ENCODE peak calls at places on chromosomes 7 and 10, in nine cellular contexts. U is adrenal gland; W is cardiac muscle cell; X is heart left ventricle; Y is spleen; D is psoas muscle; K is testis; L is gastrocnemius medialis; H is naive thymus-derived CD4-positive, alpha-beta T cell. P is an unnamed sample. For H3K9me3 and H3K4me1, the result is how much of the 10 kb centered on the place peaks cover.

GRCh38 chr10:4509405-4509804 is 316.6 kb upstream of the AKR1E2 start:
- DNase-seq in H (no peak), D (no peak), X (no peak), Y (no peak), L (no peak), W (no peak), U (no peak), K (no peak), P (no peak)

GRCh38 chr7:31500656-31501055 is 13.2 kb upstream of the ITPRID1 start:
- DNase-seq in H (no peak), W (no peak), K (no peak), D (no peak), X (no peak), L (no peak), U (no peak), Y (no peak), P (no peak)

GRCh38 chr10:114821915-114822770 is 563 bp downstream of the FHIP2A start:
- DNase-seq in K (peak), U (peak), W (peak), D (peak), Y (peak), H (peak), X (peak), L (peak), P (peak)

GRCh38 chr10:7409045-7409731 is 1.6 kb downstream of the SFMBT2 start:
- DNase-seq in W (peak), H (peak), X (peak), Y (peak), K (peak), D (peak), U (peak), L (no peak), P (peak)

GRCh38 chr7:77244222-77244934 is 44.8 kb upstream of the FGL2 start:
- DNase-seq in U (no peak), L (no peak), X (no peak), H (no peak), Y (no peak), K (no peak), D (no peak), W (no peak), P (no peak)

GRCh38 chr10:29317027-29317420 is 28.2 kb downstream of the LYZL1 start:
- DNase-seq in H (no peak), Y (no peak), W (peak), U (no peak), L (no peak), D (no peak), K (no peak), X (no peak), P (no peak)

GRCh38 chr7:6588566-6588965 is 1.3 kb upstream of the INTS15 start:
- DNase-seq in X (no peak), K (no peak), D (no peak), U (no peak), H (no peak), Y (no peak), W (no peak), L (no peak), P (no peak)

GRCh38 chr10:75293456-75293840 is 57.7 kb upstream of the COMTD1 start:
- DNase-seq in W (peak), U (no peak), K (no peak), D (no peak), X (no peak), L (no peak), Y (no peak), H (no peak), P (no peak)

GRCh38 chr7:98452791-98453190 is 51.9 kb upstream of the BAIAP2L1 start:
- DNase-seq in Y (no peak), K (no peak), W (no peak), X (no peak), U (no peak), D (no peak), L (no peak), H (no peak), P (no peak)

GRCh38 chr7:1536768-1537630 is 6.5 kb downstream of the MAFK start:
- DNase-seq in K (peak), L (peak), Y (peak), X (peak), U (peak), H (no peak), D (peak), W (peak), P (peak)

GRCh38 chr10:24344279-24344678 is 135.3 kb downstream of the KIAA1217 start:
- DNase-seq in U (no peak), X (no peak), H (no peak), K (no peak), L (no peak), D (no peak), W (peak), Y (no peak), P (no peak)

GRCh38 chr10:80542053-80542452 is 4.4 kb downstream of the SH2D4B start:
- DNase-seq in K (no peak), D (no peak), Y (no peak), X (no peak), L (no peak), U (no peak), W (peak), H (no peak), P (no peak)

GRCh38 chr10:17201165-17202013 is at the start of gene TRDMT1:
- DNase-seq in U (peak), Y (peak), X (peak), D (peak), K (peak), L (peak), W (peak), H (peak), P (peak)

GRCh38 chr10:53052765-53053164 is 280.2 kb upstream of the MBL2 start:
- DNase-seq in W (no peak), H (no peak), Y (no peak), K (no peak), U (no peak), X (no peak), D (no peak), L (no peak), P (no peak)

GRCh38 chr7:122896509-122896908 is 10.2 kb upstream of the CADPS2 start:
- DNase-seq in U (no peak), D (no peak), Y (no peak), L (no peak), X (no peak), W (no peak), K (no peak), H (no peak), P (no peak)

GRCh38 chr10:14571866-14572507 is 202.7 kb downstream of the FAM107B start:
- DNase-seq in W (peak), H (peak), X (no peak), D (no peak), K (peak), Y (peak), L (no peak), U (peak), P (no peak)

DNA sequence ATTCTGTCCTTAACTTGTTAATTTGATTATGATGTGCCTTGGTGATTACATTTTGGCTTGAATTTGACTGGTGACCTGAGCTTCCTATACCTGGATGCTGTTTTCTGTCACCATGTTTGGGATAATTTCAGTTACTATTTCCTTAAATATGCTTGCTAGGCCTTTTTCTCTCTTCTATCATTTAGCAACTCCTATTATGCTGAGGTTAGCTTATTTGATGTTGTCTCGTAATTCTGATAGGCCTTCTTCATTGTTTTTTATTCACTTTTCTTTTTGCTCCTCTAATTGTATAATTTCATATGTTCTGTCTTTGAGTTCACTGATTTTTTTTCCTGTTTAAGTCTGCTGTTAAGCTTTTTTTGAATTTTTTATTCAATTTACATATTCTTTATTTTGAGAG is 184.9 kb downstream of the ITGB1 start:
- DNase-seq in Y (no peak), U (no peak), D (no peak), X (no peak), W (no peak), H (no peak), L (no peak), K (no peak), P (no peak)
- H3K9me3 ChIP-seq in Y (half or more), U (under half), D (under half), X (half or more), W (under half), H (under half), L (under half), K (under half), P (under half)

DNA sequence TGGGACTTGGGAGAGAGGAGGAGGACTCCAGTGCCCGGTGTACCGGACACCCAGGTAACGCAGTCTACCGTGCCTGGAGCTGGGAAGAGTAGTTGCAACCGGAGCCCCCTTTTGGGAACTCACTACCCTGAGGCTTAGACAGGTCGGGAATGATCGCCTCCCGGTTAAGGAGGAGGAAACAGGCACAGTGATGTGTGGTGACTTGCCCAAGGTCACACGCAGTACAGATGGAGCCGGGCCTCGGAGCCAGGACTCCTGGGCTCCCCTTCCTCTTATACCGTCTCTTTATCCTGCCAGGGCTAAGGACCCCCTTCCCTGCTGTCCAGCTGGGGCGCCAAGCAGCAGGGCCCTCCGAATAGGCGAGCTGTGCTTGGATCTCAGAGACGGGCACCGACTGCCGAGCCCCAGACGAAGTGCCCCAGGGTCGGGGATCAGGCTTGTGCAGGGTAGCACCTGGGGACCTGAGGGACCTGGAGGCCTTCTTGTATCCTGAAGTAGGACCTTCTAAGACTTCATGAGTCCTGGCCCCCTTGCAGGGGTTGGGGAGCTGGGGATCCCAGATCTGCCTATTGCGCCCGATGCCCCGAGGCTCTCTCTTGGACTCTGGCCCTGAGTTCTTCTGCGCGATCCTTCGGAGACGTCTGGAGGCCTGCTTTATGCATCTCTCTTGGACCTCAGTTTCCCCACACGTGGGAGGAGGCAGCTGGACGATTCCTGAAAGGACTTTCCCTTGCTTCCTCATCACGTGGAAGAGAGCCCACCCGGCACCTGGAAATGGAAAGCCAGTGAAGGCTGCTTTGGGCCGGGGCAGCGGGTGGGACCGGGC is 767 bp upstream of the CYP26A1 start:
- DNase-seq in W (no peak), D (no peak), H (no peak), L (no peak), K (no peak), X (no peak), U (no peak), Y (no peak), P (no peak)
- H3K4me3 ChIP-seq in W (peak), D (peak), H (no peak), L (peak), K (peak), X (peak), U (no peak), Y (peak), P (no peak)

DNA sequence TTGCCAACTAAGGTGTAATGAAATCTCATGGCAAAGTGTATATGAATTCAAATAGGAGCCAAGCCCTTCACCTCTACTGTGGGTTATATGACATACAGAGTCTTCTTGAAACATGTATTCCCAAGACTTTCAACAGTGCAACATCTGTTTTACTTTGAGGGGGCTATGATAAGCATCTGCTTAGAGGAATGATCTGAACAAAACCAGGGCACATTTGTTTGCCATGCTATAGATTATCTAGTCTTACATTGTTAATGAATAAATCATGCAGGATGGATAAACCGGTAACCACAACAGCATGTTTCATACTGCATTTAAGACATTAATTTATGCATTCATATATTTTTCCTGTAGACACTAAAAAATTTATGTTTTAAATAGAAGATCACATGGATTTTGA is 1021.9 kb downstream of the LRMDA start:
- DNase-seq in Y (no peak), K (no peak), L (no peak), U (no peak), X (no peak), H (no peak), W (no peak), D (no peak), P (no peak)
- H3K4me1 ChIP-seq in Y (under half), K (under half), L (under half), U (under half), X (under half), H (under half), W (under half), D (under half), P (under half)

DNA sequence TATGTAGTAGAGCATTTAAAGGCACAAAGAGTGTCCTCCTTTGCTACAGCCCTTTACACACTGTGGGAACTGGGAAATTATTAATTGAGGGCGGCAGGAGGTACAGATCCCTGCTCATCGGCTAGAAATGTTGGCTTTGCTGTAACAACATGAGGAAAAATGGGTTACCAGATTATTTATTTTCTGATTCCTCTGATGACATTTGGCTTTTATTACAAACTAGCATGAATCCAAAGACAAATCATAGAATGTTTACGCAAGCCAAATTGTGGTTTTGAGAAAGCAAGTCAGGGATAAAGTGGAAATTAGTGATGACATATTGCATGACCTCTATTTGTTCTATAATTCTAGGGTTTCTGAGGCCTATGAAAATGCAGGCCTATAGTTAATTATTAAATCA is 126.1 kb upstream of the TMEM196 start:
- DNase-seq in U (no peak), D (no peak), H (no peak), X (no peak), K (no peak), L (no peak), W (peak), Y (no peak), P (no peak)
- H3K9me3 ChIP-seq in U (under half), D (under half), H (under half), X (under half), K (under half), L (under half), W (under half), Y (under half), P (under half)

DNA sequence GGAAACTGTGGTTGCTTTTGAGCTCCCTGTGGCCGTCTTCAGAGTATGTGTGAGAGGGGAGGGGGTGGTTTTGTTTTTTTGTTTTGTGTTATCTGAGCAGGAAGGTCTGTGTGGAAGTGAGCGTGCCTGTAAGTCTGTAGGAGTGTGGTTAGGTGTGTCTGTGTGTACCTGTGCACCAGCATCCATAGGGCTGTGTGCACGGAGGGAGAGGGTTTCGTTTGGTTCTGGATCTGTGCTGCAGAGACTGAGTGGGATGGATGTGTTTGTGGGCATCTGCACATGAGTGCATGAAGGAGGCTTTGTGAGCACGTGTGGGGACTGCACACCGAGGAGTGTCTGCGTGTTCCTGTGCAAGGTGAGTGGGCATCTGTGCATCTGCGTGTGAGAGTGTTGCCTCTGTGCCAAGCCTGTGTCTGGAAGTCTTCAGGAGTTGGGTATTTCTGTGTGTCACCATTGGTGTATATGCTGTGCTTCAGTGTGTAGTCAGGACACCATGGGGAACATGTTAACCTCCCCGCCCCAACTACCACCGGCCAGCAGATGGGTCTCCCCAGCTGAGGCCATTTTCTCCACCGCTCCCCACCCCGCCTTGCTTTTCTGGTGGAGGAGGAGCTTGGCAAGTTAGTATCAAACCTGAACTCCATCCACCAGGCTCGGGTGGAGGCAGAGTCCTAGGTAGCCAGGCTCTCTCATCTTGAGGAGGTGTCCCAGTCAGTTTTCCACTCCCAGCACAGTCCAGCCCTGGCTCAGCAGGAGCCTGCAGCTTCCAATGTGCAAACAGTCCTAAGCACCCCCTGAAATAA is 7.1 kb upstream of the TLX1 start:
- DNase-seq in X (no peak), U (no peak), K (no peak), H (no peak), L (no peak), W (no peak), D (no peak), Y (no peak), P (no peak)
- H3K4me3 ChIP-seq in X (no peak), U (no peak), K (no peak), H (peak), L (peak), W (no peak), D (peak), Y (no peak), P (peak)

DNA sequence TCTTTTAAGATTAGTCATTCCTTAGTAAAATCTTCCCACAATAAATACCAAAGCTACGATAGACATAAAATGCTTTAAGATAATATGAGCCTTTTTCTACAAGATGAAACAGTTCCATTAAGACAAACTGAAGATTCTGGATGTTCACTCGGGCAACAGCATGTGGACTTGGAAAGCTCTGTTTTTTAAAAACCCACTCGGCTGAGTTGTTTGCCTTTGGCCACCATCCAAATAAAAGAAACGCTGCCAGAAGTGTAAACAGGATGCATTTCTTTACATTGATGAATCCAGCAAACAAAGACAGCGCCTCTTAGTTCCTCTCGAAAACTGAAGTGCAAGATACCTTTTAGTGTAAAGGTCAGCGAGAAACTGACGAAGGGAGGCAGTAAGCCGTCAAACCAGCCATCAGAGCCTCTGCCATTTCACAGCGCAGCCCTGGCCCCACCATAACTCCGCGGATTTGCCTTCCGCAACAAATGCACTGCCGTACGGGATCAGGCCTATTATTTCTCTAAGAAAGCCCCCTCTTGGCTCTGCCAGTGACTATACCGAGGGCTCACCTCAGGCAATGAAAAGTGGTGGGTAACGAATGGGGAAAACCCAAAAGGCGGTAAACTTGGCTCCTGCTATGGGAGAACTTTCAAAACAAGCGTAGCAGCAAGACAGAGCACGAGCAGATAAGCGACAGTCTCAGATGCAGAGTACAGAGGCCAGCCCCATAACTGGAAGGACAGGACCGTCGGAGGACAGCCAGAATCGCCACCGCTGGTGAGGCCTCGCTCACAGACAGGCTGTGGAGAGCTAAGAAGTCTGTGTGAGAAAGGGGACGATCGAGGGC is 41.4 kb downstream of the GNA12 start:
- DNase-seq in X (peak), H (no peak), Y (peak), W (peak), D (no peak), U (no peak), L (no peak), K (no peak), P (no peak)
- H3K4me1 ChIP-seq in X (under half), H (under half), Y (under half), W (under half), D (under half), U (under half), L (under half), K (under half), P (under half)

GRCh38 chr7:157541295-157541608 is 204.4 kb downstream of the DNAJB6 start:
- DNase-seq in H (no peak), U (no peak), W (no peak), Y (peak), X (no peak), L (no peak), D (no peak), K (no peak), P (peak)

GRCh38 chr7:157538735-157539134 is 201.9 kb downstream of the DNAJB6 start:
- DNase-seq in D (no peak), W (no peak), K (no peak), U (no peak), X (no peak), L (no peak), H (no peak), Y (no peak), P (no peak)

GRCh38 chr7:157540606-157541294 is 203.9 kb downstream of the DNAJB6 start:
- DNase-seq in W (no peak), D (no peak), K (no peak), Y (peak), X (no peak), U (no peak), H (no peak), L (no peak), P (peak)

GRCh38 chr7:157539521-157539920 is 202.7 kb downstream of the DNAJB6 start:
- DNase-seq in Y (peak), X (no peak), L (no peak), H (no peak), D (no peak), U (no peak), K (no peak), W (no peak), P (peak)

DNA sequence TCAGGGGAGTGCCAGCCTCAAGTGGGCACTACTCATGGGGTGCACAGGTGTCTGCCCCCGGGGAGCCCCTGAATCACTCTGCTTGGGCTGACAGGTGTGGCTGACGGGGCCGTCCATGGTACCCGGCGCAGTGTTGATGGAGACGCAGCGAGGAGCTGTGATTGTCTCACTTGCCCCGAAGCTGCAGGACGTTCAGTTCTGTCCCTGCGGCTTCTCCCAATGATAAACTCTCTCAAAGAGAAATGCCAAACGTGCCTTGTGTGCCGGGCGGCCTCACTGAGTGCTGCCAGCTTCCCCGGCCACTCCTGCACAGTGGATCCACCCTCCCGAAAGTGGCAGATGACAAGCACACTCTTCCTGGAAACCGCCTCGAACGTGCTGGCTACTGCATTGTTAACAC is 203.2 kb downstream of the DNAJB6 start:
- DNase-seq in X (no peak), W (no peak), K (no peak), U (no peak), Y (peak), L (no peak), H (no peak), D (no peak), P (peak)
- H3K9me3 ChIP-seq in X (under half), W (under half), K (under half), U (under half), Y (under half), L (under half), H (under half), D (under half), P (under half)

P was measured in BE2C.